ENCODE peak calls at places on chromosomes 4 and X, in four cellular contexts. One of them, this sample, is unnamed.

GRCh38 chrX:23503835-23504539 is 163.3 kb upstream of the PRDX4 start:
- DNase-seq in choroid plexus epithelial cell: peak; percentile 71
- DNase-seq in cardiac fibroblast: peak; percentile 89
- DNase-seq in fibroblast of lung: peak; percentile 73
- DNase-seq in this sample: peak; percentile 73

GRCh38 chr4:85420831-85421230 is 54.1 kb upstream of the ARHGAP24 start:
- DNase-seq in choroid plexus epithelial cell: no peak
- DNase-seq in cardiac fibroblast: no peak
- DNase-seq in fibroblast of lung: no peak
- DNase-seq in this sample: peak; percentile 17

GRCh38 chrX:150731795-150732194 is 38.6 kb downstream of the MTMR1 start:
- DNase-seq in choroid plexus epithelial cell: peak; percentile 73
- DNase-seq in cardiac fibroblast: peak; percentile 96
- DNase-seq in fibroblast of lung: peak; percentile 91
- DNase-seq in this sample: peak; percentile 96

GRCh38 chr4:184288451-184289178 is 70.9 kb upstream of the ENPP6 start:
- DNase-seq in choroid plexus epithelial cell: peak; percentile 31
- DNase-seq in cardiac fibroblast: no peak
- DNase-seq in fibroblast of lung: no peak
- DNase-seq in this sample: no peak

GRCh38 chr4:157739237-157739636 is 433.6 kb downstream of the GASK1B start:
- DNase-seq in choroid plexus epithelial cell: peak; percentile 28
- DNase-seq in cardiac fibroblast: peak; percentile 70
- DNase-seq in fibroblast of lung: no peak
- DNase-seq in this sample: peak; percentile 47

GRCh38 chr4:79042079-79042674 is 102.9 kb upstream of the PAQR3 start:
- DNase-seq in choroid plexus epithelial cell: peak; percentile 65
- DNase-seq in cardiac fibroblast: peak; percentile 40
- DNase-seq in fibroblast of lung: peak; percentile 54
- DNase-seq in this sample: peak; percentile 59

GRCh38 chrX:48695925-48696300 is 621 bp upstream of the SUV39H1 start:
- DNase-seq in choroid plexus epithelial cell: no peak
- DNase-seq in cardiac fibroblast: no peak
- DNase-seq in fibroblast of lung: no peak
- DNase-seq in this sample: no peak

GRCh38 chrX:110021180-110022022 is 18.5 kb downstream of the TMEM164 start:
- DNase-seq in choroid plexus epithelial cell: peak; percentile 57
- DNase-seq in cardiac fibroblast: peak; percentile 87
- DNase-seq in fibroblast of lung: peak; percentile 53
- DNase-seq in this sample: peak; percentile 79

GRCh38 chrX:103878466-103879151 is 46.6 kb upstream of the RAB9B start:
- DNase-seq in choroid plexus epithelial cell: peak; percentile 72
- DNase-seq in cardiac fibroblast: peak; percentile 90
- DNase-seq in fibroblast of lung: peak; percentile 41
- DNase-seq in this sample: peak; percentile 82

GRCh38 chr4:146370841-146371240 is 150.9 kb downstream of the SLC10A7 start:
- DNase-seq in choroid plexus epithelial cell: peak; percentile 36
- DNase-seq in cardiac fibroblast: peak; percentile 37
- DNase-seq in fibroblast of lung: no peak
- DNase-seq in this sample: peak; percentile 4

GRCh38 chr4:64781737-64782326 is 372.6 kb upstream of the TECRL start:
- DNase-seq in choroid plexus epithelial cell: peak; percentile 53
- DNase-seq in cardiac fibroblast: peak; percentile 67
- DNase-seq in fibroblast of lung: peak; percentile 13
- DNase-seq in this sample: peak; percentile 55

GRCh38 chrX:41561045-41561444 is 113.9 kb downstream of the NYX start:
- DNase-seq in choroid plexus epithelial cell: peak; percentile 94
- DNase-seq in cardiac fibroblast: peak; percentile 89
- DNase-seq in fibroblast of lung: peak; percentile 89
- DNase-seq in this sample: peak; percentile 91

GRCh38 chrX:152915541-152916241 is 17.8 kb downstream of the ZNF185 start:
- DNase-seq in choroid plexus epithelial cell: peak; percentile 82
- DNase-seq in cardiac fibroblast: peak; percentile 48
- DNase-seq in fibroblast of lung: peak; percentile 42
- DNase-seq in this sample: peak; percentile 33

GRCh38 chrX:110509778-110510510 is 151.3 kb downstream of the RTL9 start:
- DNase-seq in choroid plexus epithelial cell: peak; percentile 6
- DNase-seq in cardiac fibroblast: peak; percentile 1
- DNase-seq in fibroblast of lung: no peak
- DNase-seq in this sample: peak; percentile 3

GRCh38 chrX:69097451-69098236 is 67.6 kb downstream of the PJA1 start:
- DNase-seq in choroid plexus epithelial cell: no peak
- DNase-seq in cardiac fibroblast: no peak
- DNase-seq in fibroblast of lung: no peak
- DNase-seq in this sample: no peak

GRCh38 chrX:9681422-9681821 is 84.2 kb downstream of the GPR143 start:
- DNase-seq in choroid plexus epithelial cell: peak; percentile 76
- DNase-seq in cardiac fibroblast: peak; percentile 46
- DNase-seq in fibroblast of lung: peak; percentile 68
- DNase-seq in this sample: peak; percentile 31

GRCh38 chrX:150574824-150575409 is 6.5 kb downstream of the MTM1 start:
- DNase-seq in choroid plexus epithelial cell: no peak
- DNase-seq in cardiac fibroblast: no peak
- DNase-seq in fibroblast of lung: no peak
- DNase-seq in this sample: no peak

GRCh38 chr4:11590132-11590531 is 161.4 kb upstream of the HS3ST1 start:
- DNase-seq in choroid plexus epithelial cell: peak; percentile 60
- DNase-seq in cardiac fibroblast: peak; percentile 43
- DNase-seq in fibroblast of lung: no peak
- DNase-seq in this sample: peak; percentile 25

GRCh38 chr4:143287571-143287923 is 49.1 kb upstream of the GAB1 start:
- DNase-seq in choroid plexus epithelial cell: no peak
- DNase-seq in cardiac fibroblast: no peak
- DNase-seq in fibroblast of lung: no peak
- DNase-seq in this sample: no peak

GRCh38 chrX:153744210-153745066 is 19.6 kb upstream of the PLXNB3 start:
- DNase-seq in choroid plexus epithelial cell: no peak
- DNase-seq in cardiac fibroblast: no peak
- DNase-seq in fibroblast of lung: no peak
- DNase-seq in this sample: no peak

GRCh38 chr4:67869580-67870190 is 14.1 kb downstream of the TMPRSS11D start:
- DNase-seq in choroid plexus epithelial cell: no peak
- DNase-seq in cardiac fibroblast: no peak
- DNase-seq in fibroblast of lung: no peak
- DNase-seq in this sample: no peak

GRCh38 chrX:63750846-63751245 is 34.2 kb downstream of the ARHGEF9 start:
- DNase-seq in choroid plexus epithelial cell: no peak
- DNase-seq in cardiac fibroblast: no peak
- DNase-seq in fibroblast of lung: no peak
- DNase-seq in this sample: no peak

GRCh38 chrX:138128025-138128671 is 562.2 kb downstream of the ZIC3 start:
- DNase-seq in choroid plexus epithelial cell: peak; percentile 34
- DNase-seq in cardiac fibroblast: peak; percentile 41
- DNase-seq in fibroblast of lung: peak; percentile 42
- DNase-seq in this sample: peak; percentile 22

GRCh38 chr4:2932951-2933565 is 30.1 kb downstream of the NOP14 start:
- DNase-seq in choroid plexus epithelial cell: no peak
- DNase-seq in cardiac fibroblast: no peak
- DNase-seq in fibroblast of lung: no peak
- DNase-seq in this sample: no peak

GRCh38 chr4:139523076-139523475 is 32.9 kb downstream of the SETD7 start:
- DNase-seq in choroid plexus epithelial cell: peak; percentile 51
- DNase-seq in cardiac fibroblast: peak; percentile 35
- DNase-seq in fibroblast of lung: no peak
- DNase-seq in this sample: peak; percentile 29

GRCh38 chr4:187294861-187295260 is 571.2 kb upstream of the FAT1 start:
- DNase-seq in choroid plexus epithelial cell: peak; percentile 21
- DNase-seq in cardiac fibroblast: peak; percentile 69
- DNase-seq in fibroblast of lung: peak; percentile 88
- DNase-seq in this sample: peak; percentile 36

GRCh38 chrX:39245024-39245423 is 443.8 kb downstream of the MID1IP1 start:
- DNase-seq in choroid plexus epithelial cell: no peak
- DNase-seq in cardiac fibroblast: no peak
- DNase-seq in fibroblast of lung: no peak
- DNase-seq in this sample: no peak

GRCh38 chrX:130829526-130830515 is 73.2 kb downstream of the ENOX2 start:
- DNase-seq in choroid plexus epithelial cell: peak; percentile 8
- DNase-seq in cardiac fibroblast: no peak
- DNase-seq in fibroblast of lung: peak; percentile 27
- DNase-seq in this sample: no peak

GRCh38 chr4:145271194-145271593 is 90.8 kb upstream of the OTUD4 start:
- DNase-seq in choroid plexus epithelial cell: no peak
- DNase-seq in cardiac fibroblast: no peak
- DNase-seq in fibroblast of lung: no peak
- DNase-seq in this sample: no peak

GRCh38 chr4:109511414-109511813 is 48.6 kb upstream of the MCUB start:
- DNase-seq in choroid plexus epithelial cell: no peak
- DNase-seq in cardiac fibroblast: no peak
- DNase-seq in fibroblast of lung: no peak
- DNase-seq in this sample: no peak

GRCh38 chr4:142567199-142567598 is 278.9 kb downstream of the INPP4B start:
- DNase-seq in choroid plexus epithelial cell: no peak
- DNase-seq in cardiac fibroblast: no peak
- DNase-seq in fibroblast of lung: no peak
- DNase-seq in this sample: no peak

GRCh38 chrX:119181491-119181890 is 53.9 kb upstream of the KIAA1210 start:
- DNase-seq in choroid plexus epithelial cell: no peak
- DNase-seq in cardiac fibroblast: peak; percentile 23
- DNase-seq in fibroblast of lung: no peak
- DNase-seq in this sample: peak; percentile 36
- TF ChIP-seq CTCF in choroid plexus epithelial cell: peak; percentile 19
- TF ChIP-seq CTCF in cardiac fibroblast: peak; percentile 17
- TF ChIP-seq CTCF in fibroblast of lung: no peak
- TF ChIP-seq CTCF in this sample: peak; percentile 41

GRCh38 chr4:137541866-137542648 is 9.8 kb upstream of the PCDH18 start:
- DNase-seq in choroid plexus epithelial cell: no peak
- DNase-seq in cardiac fibroblast: no peak
- DNase-seq in fibroblast of lung: peak; percentile 42
- DNase-seq in this sample: no peak
- H3K4me3 ChIP-seq in choroid plexus epithelial cell: peak overlapping the region; percentile 12
- H3K4me3 ChIP-seq in cardiac fibroblast: peak overlapping the region; percentile 11
- H3K4me3 ChIP-seq in fibroblast of lung: peak overlapping the region; percentile 53
- H3K4me3 ChIP-seq in this sample: no peak overlapping the region

DNA sequence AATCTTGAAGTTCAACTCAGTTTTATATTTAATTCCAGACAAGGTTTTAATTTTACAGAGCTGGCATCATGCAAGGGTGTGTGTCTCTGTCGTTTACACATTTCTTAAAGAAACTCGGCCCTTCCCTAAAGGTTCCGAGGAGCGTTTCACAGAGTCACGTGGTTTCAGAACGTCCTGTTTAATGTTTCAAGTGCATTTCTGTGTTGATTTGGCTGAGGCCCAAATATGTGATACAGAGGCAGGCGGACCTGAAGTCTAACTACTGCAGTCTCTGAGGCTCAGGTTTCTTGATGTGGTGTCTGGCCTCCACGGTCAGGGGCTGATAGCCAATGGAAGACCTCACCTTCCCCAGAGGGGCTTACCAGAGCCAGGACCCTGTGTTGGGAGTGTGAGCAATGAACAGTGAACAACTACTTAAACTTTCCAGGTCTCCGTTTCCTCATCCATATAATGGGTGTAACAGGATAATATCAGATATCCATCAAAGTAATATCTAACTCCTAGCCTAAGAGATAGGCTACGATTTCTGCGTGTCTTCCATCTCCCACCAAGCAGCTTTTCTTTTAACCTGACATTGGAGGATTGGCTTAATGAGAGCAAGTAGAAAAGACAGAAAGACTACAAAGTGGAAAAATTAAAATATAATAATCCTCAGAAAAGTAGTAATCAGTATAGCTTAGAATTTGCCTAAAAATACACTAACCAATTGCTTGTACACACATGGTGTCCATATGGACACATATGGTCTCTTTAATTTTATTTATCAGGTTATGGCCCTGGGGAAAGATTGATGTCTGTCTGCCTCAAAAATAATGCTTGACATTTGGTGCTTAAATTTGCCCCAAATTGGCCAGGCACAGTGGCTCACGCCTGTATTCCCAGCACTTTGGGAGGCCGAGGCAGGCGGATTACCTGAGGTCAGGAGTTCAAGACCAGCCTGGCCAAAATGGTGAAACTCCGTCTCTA is 50.0 kb upstream of the TRIM2 start:
- DNase-seq in choroid plexus epithelial cell: peak; percentile 78
- DNase-seq in cardiac fibroblast: peak; percentile 53
- DNase-seq in fibroblast of lung: peak; percentile 63
- DNase-seq in this sample: peak; percentile 59
- TF ChIP-seq CTCF in choroid plexus epithelial cell: no peak
- TF ChIP-seq CTCF in cardiac fibroblast: no peak
- TF ChIP-seq CTCF in fibroblast of lung: no peak
- TF ChIP-seq CTCF in this sample: no peak

GRCh38 chr4:100422911-100423310 is 94.9 kb downstream of the EMCN start:
- DNase-seq in choroid plexus epithelial cell: no peak
- DNase-seq in cardiac fibroblast: peak; percentile 10
- DNase-seq in fibroblast of lung: no peak
- DNase-seq in this sample: peak; percentile 43

GRCh38 chr4:100420571-100420970 is 97.3 kb downstream of the EMCN start:
- DNase-seq in choroid plexus epithelial cell: peak; percentile 15
- DNase-seq in cardiac fibroblast: peak; percentile 52
- DNase-seq in fibroblast of lung: no peak
- DNase-seq in this sample: no peak

GRCh38 chr4:100424376-100424775 is 93.4 kb downstream of the EMCN start:
- DNase-seq in choroid plexus epithelial cell: no peak
- DNase-seq in cardiac fibroblast: no peak
- DNase-seq in fibroblast of lung: no peak
- DNase-seq in this sample: no peak

GRCh38 chr4:100417565-100417964 is 100.3 kb downstream of the EMCN start:
- DNase-seq in choroid plexus epithelial cell: peak; percentile 50
- DNase-seq in cardiac fibroblast: peak; percentile 65
- DNase-seq in fibroblast of lung: peak; percentile 47
- DNase-seq in this sample: peak; percentile 75

DNA sequence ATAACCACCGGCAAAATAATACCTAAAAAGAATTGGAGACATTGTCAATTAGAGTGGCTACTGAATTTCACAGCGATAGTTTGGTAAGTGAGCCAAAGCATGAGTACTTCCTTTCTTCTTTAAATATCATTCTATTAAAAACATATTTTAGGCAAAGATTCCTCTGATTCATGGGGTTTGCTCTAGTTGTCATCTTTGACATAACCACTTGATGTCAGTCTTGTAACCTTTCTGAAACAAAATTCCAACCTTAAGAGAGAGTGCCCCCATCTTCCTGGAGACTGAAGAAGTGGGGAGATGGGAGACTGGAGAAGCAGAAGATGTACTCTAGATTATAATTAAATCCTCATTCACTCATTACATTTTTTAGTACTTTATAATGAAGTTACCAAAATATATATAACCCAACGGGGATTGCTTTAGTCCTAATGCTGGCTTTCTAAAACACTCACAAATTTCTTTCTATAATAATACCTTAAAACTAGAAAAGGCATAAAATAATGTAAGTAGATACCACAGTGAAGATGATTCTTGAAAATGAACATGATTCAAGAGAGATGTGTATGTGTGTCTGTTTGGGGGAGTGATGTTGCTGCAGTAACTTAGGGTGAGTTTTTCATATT is 96.4 kb downstream of the EMCN start:
- DNase-seq in choroid plexus epithelial cell: peak; percentile 70
- DNase-seq in cardiac fibroblast: peak; percentile 77
- DNase-seq in fibroblast of lung: peak; percentile 27
- DNase-seq in this sample: peak; percentile 77
- H3K4me3 ChIP-seq in choroid plexus epithelial cell: peak overlapping the region; percentile 18
- H3K4me3 ChIP-seq in cardiac fibroblast: no peak overlapping the region
- H3K4me3 ChIP-seq in fibroblast of lung: no peak overlapping the region
- H3K4me3 ChIP-seq in this sample: no peak overlapping the region

GRCh38 chr4:39383690-39384089 is 17.5 kb upstream of the RFC1 start:
- DNase-seq in choroid plexus epithelial cell: no peak
- DNase-seq in cardiac fibroblast: no peak
- DNase-seq in fibroblast of lung: no peak
- DNase-seq in this sample: no peak
- TF ChIP-seq CTCF in choroid plexus epithelial cell: no peak
- TF ChIP-seq CTCF in cardiac fibroblast: no peak
- TF ChIP-seq CTCF in fibroblast of lung: no peak
- TF ChIP-seq CTCF in this sample: no peak

GRCh38 chrX:53050841-53051240 is 2.3 kb downstream of the GPR173 start:
- DNase-seq in choroid plexus epithelial cell: no peak
- DNase-seq in cardiac fibroblast: no peak
- DNase-seq in fibroblast of lung: peak; percentile 1
- DNase-seq in this sample: no peak
- H3K4me3 ChIP-seq in choroid plexus epithelial cell: no peak overlapping the region
- H3K4me3 ChIP-seq in cardiac fibroblast: no peak overlapping the region
- H3K4me3 ChIP-seq in fibroblast of lung: peak overlapping the region; percentile 73
- H3K4me3 ChIP-seq in this sample: peak overlapping the region; percentile 12